ENCODE peak calls at places on chromosomes 16 and 17, in nine cellular contexts. F is lower leg skin; M is GM18507; G is caudate nucleus; E is activated T-helper 2 cell treated with anti-CD3 and anti-CD28 coated beads, Interferon-gamma antibody, Interleukin-2, Interleukin-4, amounts not matched to agents 10 μg/mL and 5 μg/mL and 100 μg/mL, durations not matched to agents 14 hours and 24 hours and 36 hours; O is KBM-7; W is stimulated activated CD4-positive, alpha-beta T cell treated with anti-CD3 and anti-CD28 coated beads, Interleukin-4, amount 100 ng/mL, for 4 hours; B is activated CD4-positive, alpha-beta T cell treated with anti-CD3 and anti-CD28 coated beads for 48 hours; V is GM10248. X is an unnamed sample.

GRCh38 chr17:2282297-2282873 is 21.2 kb downstream of the SMG6 start:
- DNase-seq in F (no peak), W (no peak), B (no peak), O (peak), G (no peak), V (peak), E (no peak), M (peak), X (no peak)

GRCh38 chr16:14375132-14375491 is 254.9 kb downstream of the PARN start:
- DNase-seq in M (no peak), E (no peak), G (no peak), F (no peak), V (no peak), O (no peak), B (no peak), W (no peak), X (no peak)

GRCh38 chr16:75219838-75220237 is 1.1 kb downstream of the CTRB1 start:
- DNase-seq in F (no peak), M (no peak), V (no peak), E (no peak), G (no peak), O (no peak), B (peak), W (peak), X (no peak)

GRCh38 chr17:40485851-40486512 is 15.4 kb downstream of the TNS4 start:
- DNase-seq in O (peak), E (no peak), F (no peak), M (no peak), W (peak), G (no peak), V (no peak), B (peak), X (peak)

GRCh38 chr16:72073831-72074230 is 10.8 kb downstream of the HPR start:
- DNase-seq in E (no peak), B (no peak), V (no peak), W (no peak), M (no peak), G (peak), O (no peak), F (no peak), X (no peak)

GRCh38 chr16:21100447-21100846 is 50.2 kb downstream of the DNAH3 start:
- DNase-seq in B (no peak), W (no peak), G (no peak), F (peak), V (no peak), O (no peak), E (no peak), M (no peak), X (peak)

GRCh38 chr16:46607529-46607928 is 13.7 kb downstream of the SHCBP1 start:
- DNase-seq in M (no peak), V (no peak), G (no peak), F (no peak), E (no peak), O (peak), W (no peak), B (no peak), X (no peak)

GRCh38 chr17:81295678-81296381 is 723 bp upstream of the SLC38A10 start:
- DNase-seq in E (peak), O (peak), W (peak), G (peak), B (peak), V (peak), F (no peak), M (no peak), X (peak)

GRCh38 chr17:74345433-74346241 is 16.0 kb downstream of the BTBD17 start:
- DNase-seq in M (no peak), G (no peak), O (no peak), F (no peak), W (no peak), B (no peak), V (no peak), E (no peak), X (no peak)

GRCh38 chr17:2853111-2853721 is 57.0 kb downstream of the RAP1GAP2 start:
- DNase-seq in G (no peak), M (no peak), V (no peak), E (peak), W (no peak), O (peak), F (peak), B (peak), X (peak)

GRCh38 chr16:88116121-88116900 is 165.1 kb downstream of the BANP start:
- DNase-seq in V (no peak), E (no peak), W (no peak), O (no peak), G (no peak), B (no peak), M (no peak), F (no peak), X (no peak)

GRCh38 chr17:14843086-14843795 is 421.9 kb downstream of the PMP22 start:
- DNase-seq in G (no peak), B (no peak), M (no peak), V (no peak), E (no peak), W (no peak), O (no peak), F (no peak), X (no peak)

GRCh38 chr16:64780445-64780844 is 341.4 kb downstream of the CDH11 start:
- DNase-seq in O (no peak), W (no peak), E (no peak), G (no peak), V (no peak), M (no peak), B (no peak), F (no peak), X (no peak)

GRCh38 chr16:47492428-47493357 is 31.6 kb downstream of the PHKB start:
- DNase-seq in G (peak), F (peak), B (peak), M (peak), O (peak), W (no peak), V (peak), E (no peak), X (no peak)

GRCh38 chr16:66728117-66728787 is 23.2 kb downstream of the DYNC1LI2 start:
- DNase-seq in B (no peak), O (peak), M (no peak), V (peak), G (no peak), W (no peak), E (no peak), F (no peak), X (no peak)

X was measured in Calu3.